ENCODE peak calls at places on chromosomes 6 and 20, in eight cellular contexts. One of them, this sample, is unnamed.

GRCh38 chr20:8082025-8082424 is 50.0 kb upstream of the PLCB1 start:
- DNase-seq in left ventricle myocardium inferior: no peak
- DNase-seq in gastrocnemius medialis: no peak
- DNase-seq in left lung: no peak
- DNase-seq in psoas muscle: no peak
- DNase-seq in heart left ventricle: no peak
- DNase-seq in fibroblast of lung: peak; percentile 17
- DNase-seq in ovary: no peak
- DNase-seq in this sample: no peak

GRCh38 chr20:1469306-1469905 is 2.8 kb upstream of the NSFL1C start:
- DNase-seq in left ventricle myocardium inferior: no peak
- DNase-seq in gastrocnemius medialis: no peak
- DNase-seq in left lung: no peak
- DNase-seq in psoas muscle: no peak
- DNase-seq in heart left ventricle: no peak
- DNase-seq in fibroblast of lung: no peak
- DNase-seq in ovary: no peak
- DNase-seq in this sample: no peak

GRCh38 chr20:33796263-33796906 is 14.8 kb upstream of the CHMP4B start:
- DNase-seq in left ventricle myocardium inferior: no peak
- DNase-seq in gastrocnemius medialis: no peak
- DNase-seq in left lung: no peak
- DNase-seq in psoas muscle: no peak
- DNase-seq in heart left ventricle: no peak
- DNase-seq in fibroblast of lung: no peak
- DNase-seq in ovary: no peak
- DNase-seq in this sample: peak; percentile 80

GRCh38 chr6:42821846-42822245 is 40.0 kb downstream of the BICRAL start:
- DNase-seq in left ventricle myocardium inferior: no peak
- DNase-seq in gastrocnemius medialis: no peak
- DNase-seq in left lung: no peak
- DNase-seq in psoas muscle: no peak
- DNase-seq in heart left ventricle: no peak
- DNase-seq in fibroblast of lung: no peak
- DNase-seq in ovary: no peak
- DNase-seq in this sample: no peak

GRCh38 chr6:137043710-137044365 is 927 bp downstream of the IL20RA start:
- DNase-seq in left ventricle myocardium inferior: peak; percentile 21
- DNase-seq in gastrocnemius medialis: no peak
- DNase-seq in left lung: no peak
- DNase-seq in psoas muscle: peak; percentile 24
- DNase-seq in heart left ventricle: peak; percentile 9
- DNase-seq in fibroblast of lung: peak; percentile 48
- DNase-seq in ovary: no peak
- DNase-seq in this sample: no peak

GRCh38 chr20:13995841-13996240 is 525 bp downstream of the MACROD2 start:
- DNase-seq in left ventricle myocardium inferior: peak; percentile 17
- DNase-seq in gastrocnemius medialis: peak; percentile 36
- DNase-seq in left lung: peak; percentile 85
- DNase-seq in psoas muscle: peak; percentile 32
- DNase-seq in heart left ventricle: peak; percentile 13
- DNase-seq in fibroblast of lung: no peak
- DNase-seq in ovary: peak; percentile 65
- DNase-seq in this sample: peak; percentile 74

GRCh38 chr6:85669735-85670194 is 27.1 kb upstream of the SYNCRIP start:
- DNase-seq in left ventricle myocardium inferior: no peak
- DNase-seq in gastrocnemius medialis: no peak
- DNase-seq in left lung: no peak
- DNase-seq in psoas muscle: no peak
- DNase-seq in heart left ventricle: no peak
- DNase-seq in fibroblast of lung: peak; percentile 48
- DNase-seq in ovary: no peak
- DNase-seq in this sample: no peak

GRCh38 chr6:55069132-55069781 is 105.1 kb upstream of the HCRTR2 start:
- DNase-seq in left ventricle myocardium inferior: no peak
- DNase-seq in gastrocnemius medialis: no peak
- DNase-seq in left lung: no peak
- DNase-seq in psoas muscle: no peak
- DNase-seq in heart left ventricle: no peak
- DNase-seq in fibroblast of lung: peak; percentile 43
- DNase-seq in ovary: no peak
- DNase-seq in this sample: no peak

GRCh38 chr6:166413491-166413951 is 30.8 kb upstream of the MPC1 start:
- DNase-seq in left ventricle myocardium inferior: no peak
- DNase-seq in gastrocnemius medialis: no peak
- DNase-seq in left lung: no peak
- DNase-seq in psoas muscle: no peak
- DNase-seq in heart left ventricle: no peak
- DNase-seq in fibroblast of lung: no peak
- DNase-seq in ovary: no peak
- DNase-seq in this sample: no peak

GRCh38 chr6:145043926-145044500 is 691.3 kb downstream of the EPM2A start:
- DNase-seq in left ventricle myocardium inferior: no peak
- DNase-seq in gastrocnemius medialis: no peak
- DNase-seq in left lung: no peak
- DNase-seq in psoas muscle: no peak
- DNase-seq in heart left ventricle: no peak
- DNase-seq in fibroblast of lung: no peak
- DNase-seq in ovary: no peak
- DNase-seq in this sample: no peak

GRCh38 chr20:49701313-49701731 is 12.4 kb downstream of the B4GALT5 start:
- DNase-seq in left ventricle myocardium inferior: no peak
- DNase-seq in gastrocnemius medialis: no peak
- DNase-seq in left lung: no peak
- DNase-seq in psoas muscle: no peak
- DNase-seq in heart left ventricle: no peak
- DNase-seq in fibroblast of lung: peak; percentile 40
- DNase-seq in ovary: no peak
- DNase-seq in this sample: no peak

GRCh38 chr6:29633532-29633901 is 534 bp upstream of the GABBR1 start:
- DNase-seq in left ventricle myocardium inferior: no peak
- DNase-seq in gastrocnemius medialis: no peak
- DNase-seq in left lung: no peak
- DNase-seq in psoas muscle: no peak
- DNase-seq in heart left ventricle: no peak
- DNase-seq in fibroblast of lung: no peak
- DNase-seq in ovary: no peak
- DNase-seq in this sample: no peak

GRCh38 chr20:6122111-6122872 is 538 bp downstream of the FERMT1 start:
- DNase-seq in left ventricle myocardium inferior: no peak
- DNase-seq in gastrocnemius medialis: no peak
- DNase-seq in left lung: no peak
- DNase-seq in psoas muscle: no peak
- DNase-seq in heart left ventricle: no peak
- DNase-seq in fibroblast of lung: peak; percentile 56
- DNase-seq in ovary: no peak
- DNase-seq in this sample: no peak

GRCh38 chr6:119742188-119742803 is 392.7 kb upstream of the MAN1A1 start:
- DNase-seq in left ventricle myocardium inferior: peak; percentile 52
- DNase-seq in gastrocnemius medialis: no peak
- DNase-seq in left lung: peak; percentile 53
- DNase-seq in psoas muscle: peak; percentile 43
- DNase-seq in heart left ventricle: peak; percentile 32
- DNase-seq in fibroblast of lung: peak; percentile 27
- DNase-seq in ovary: peak; percentile 37
- DNase-seq in this sample: peak; percentile 56

GRCh38 chr6:39724787-39725631 is at the start of gene KIF6:
- DNase-seq in left ventricle myocardium inferior: peak; percentile 90
- DNase-seq in gastrocnemius medialis: peak; percentile 89
- DNase-seq in left lung: peak; percentile 96
- DNase-seq in psoas muscle: peak; percentile 92
- DNase-seq in heart left ventricle: peak; percentile 91
- DNase-seq in fibroblast of lung: peak; percentile 82
- DNase-seq in ovary: peak; percentile 94
- DNase-seq in this sample: peak; percentile 95

GRCh38 chr20:56986931-56987720 is 279.3 kb downstream of the BMP7 start:
- DNase-seq in left ventricle myocardium inferior: no peak
- DNase-seq in gastrocnemius medialis: no peak
- DNase-seq in left lung: no peak
- DNase-seq in psoas muscle: no peak
- DNase-seq in heart left ventricle: no peak
- DNase-seq in fibroblast of lung: no peak
- DNase-seq in ovary: no peak
- DNase-seq in this sample: no peak

GRCh38 chr6:17591292-17591691 is 8.8 kb upstream of the FAM8A1 start:
- DNase-seq in left ventricle myocardium inferior: no peak
- DNase-seq in gastrocnemius medialis: no peak
- DNase-seq in left lung: no peak
- DNase-seq in psoas muscle: no peak
- DNase-seq in heart left ventricle: no peak
- DNase-seq in fibroblast of lung: no peak
- DNase-seq in ovary: no peak
- DNase-seq in this sample: no peak

GRCh38 chr6:165556116-165556843 is 106.8 kb downstream of the PDE10A start:
- DNase-seq in left ventricle myocardium inferior: no peak
- DNase-seq in gastrocnemius medialis: no peak
- DNase-seq in left lung: no peak
- DNase-seq in psoas muscle: no peak
- DNase-seq in heart left ventricle: no peak
- DNase-seq in fibroblast of lung: no peak
- DNase-seq in ovary: no peak
- DNase-seq in this sample: peak; percentile 19

GRCh38 chr20:6501061-6501460 is 266.4 kb upstream of the BMP2 start:
- DNase-seq in left ventricle myocardium inferior: no peak
- DNase-seq in gastrocnemius medialis: no peak
- DNase-seq in left lung: no peak
- DNase-seq in psoas muscle: no peak
- DNase-seq in heart left ventricle: no peak
- DNase-seq in fibroblast of lung: peak; percentile 89
- DNase-seq in ovary: no peak
- DNase-seq in this sample: no peak

GRCh38 chr6:35719830-35720733 is 16.8 kb upstream of the ARMC12 start:
- DNase-seq in left ventricle myocardium inferior: peak; percentile 60
- DNase-seq in gastrocnemius medialis: peak; percentile 67
- DNase-seq in left lung: peak; percentile 82
- DNase-seq in psoas muscle: peak; percentile 32
- DNase-seq in heart left ventricle: peak; percentile 59
- DNase-seq in fibroblast of lung: peak; percentile 28
- DNase-seq in ovary: peak; percentile 65
- DNase-seq in this sample: no peak
- H3K27ac ChIP-seq in left ventricle myocardium inferior: peak overlapping the region; percentile 100
- H3K27ac ChIP-seq in gastrocnemius medialis: peak overlapping the region; percentile 99
- H3K27ac ChIP-seq in left lung: peak overlapping the region; percentile 83
- H3K27ac ChIP-seq in psoas muscle: peak overlapping the region; percentile 67
- H3K27ac ChIP-seq in heart left ventricle: peak overlapping the region; percentile 100
- H3K27ac ChIP-seq in fibroblast of lung: no peak overlapping the region
- H3K27ac ChIP-seq in ovary: peak overlapping the region; percentile 58
- H3K27ac ChIP-seq in this sample: peak overlapping the region; percentile 23

GRCh38 chr6:6676910-6677441 is 88.5 kb downstream of the LY86 start:
- DNase-seq in left ventricle myocardium inferior: peak; percentile 73
- DNase-seq in gastrocnemius medialis: peak; percentile 68
- DNase-seq in left lung: peak; percentile 49
- DNase-seq in psoas muscle: peak; percentile 72
- DNase-seq in heart left ventricle: peak; percentile 72
- DNase-seq in fibroblast of lung: peak; percentile 50
- DNase-seq in ovary: peak; percentile 83
- DNase-seq in this sample: peak; percentile 85

GRCh38 chr6:6680524-6680923 is 92.0 kb downstream of the LY86 start:
- DNase-seq in left ventricle myocardium inferior: no peak
- DNase-seq in gastrocnemius medialis: no peak
- DNase-seq in left lung: no peak
- DNase-seq in psoas muscle: no peak
- DNase-seq in heart left ventricle: no peak
- DNase-seq in fibroblast of lung: no peak
- DNase-seq in ovary: no peak
- DNase-seq in this sample: no peak

GRCh38 chr6:6679633-6680032 is 91.1 kb downstream of the LY86 start:
- DNase-seq in left ventricle myocardium inferior: no peak
- DNase-seq in gastrocnemius medialis: no peak
- DNase-seq in left lung: peak; percentile 39
- DNase-seq in psoas muscle: no peak
- DNase-seq in heart left ventricle: no peak
- DNase-seq in fibroblast of lung: no peak
- DNase-seq in ovary: no peak
- DNase-seq in this sample: no peak

GRCh38 chr6:6678811-6679210 is 90.3 kb downstream of the LY86 start:
- DNase-seq in left ventricle myocardium inferior: no peak
- DNase-seq in gastrocnemius medialis: no peak
- DNase-seq in left lung: peak; percentile 43
- DNase-seq in psoas muscle: no peak
- DNase-seq in heart left ventricle: no peak
- DNase-seq in fibroblast of lung: no peak
- DNase-seq in ovary: no peak
- DNase-seq in this sample: no peak

GRCh38 chr6:6678185-6678671 is 89.7 kb downstream of the LY86 start:
- DNase-seq in left ventricle myocardium inferior: no peak
- DNase-seq in gastrocnemius medialis: no peak
- DNase-seq in left lung: peak; percentile 39
- DNase-seq in psoas muscle: no peak
- DNase-seq in heart left ventricle: no peak
- DNase-seq in fibroblast of lung: peak; percentile 47
- DNase-seq in ovary: no peak
- DNase-seq in this sample: no peak
- H3K4me3 ChIP-seq in left ventricle myocardium inferior: no peak overlapping the region
- H3K4me3 ChIP-seq in gastrocnemius medialis: no peak overlapping the region
- H3K4me3 ChIP-seq in left lung: no peak overlapping the region
- H3K4me3 ChIP-seq in psoas muscle: no peak overlapping the region
- H3K4me3 ChIP-seq in heart left ventricle: no peak overlapping the region
- H3K4me3 ChIP-seq in fibroblast of lung: no peak overlapping the region
- H3K4me3 ChIP-seq in ovary: no peak overlapping the region
- H3K4me3 ChIP-seq in this sample: no peak overlapping the region

DNA sequence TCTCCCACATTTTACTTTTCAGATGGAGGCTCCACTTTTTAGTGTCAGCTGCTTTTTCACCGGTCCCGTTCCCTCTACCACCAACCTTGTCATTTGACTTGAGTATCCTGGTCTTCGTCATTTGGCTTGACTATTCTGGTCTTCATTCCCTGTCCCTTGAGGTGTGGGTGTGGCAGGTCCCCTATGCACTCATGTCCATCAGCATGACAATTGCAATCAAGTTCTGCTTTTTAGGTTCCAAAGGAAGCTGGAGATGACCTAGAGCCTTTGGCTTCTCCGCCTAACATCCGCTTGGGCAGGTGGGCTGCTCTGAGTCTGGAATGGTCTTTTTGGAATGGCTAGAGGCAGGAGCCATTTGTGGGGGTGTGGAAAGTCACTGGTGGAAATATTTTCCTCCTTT is 99.8 kb upstream of the MLN start:
- DNase-seq in left ventricle myocardium inferior: no peak
- DNase-seq in gastrocnemius medialis: no peak
- DNase-seq in left lung: no peak
- DNase-seq in psoas muscle: no peak
- DNase-seq in heart left ventricle: no peak
- DNase-seq in fibroblast of lung: no peak
- DNase-seq in ovary: no peak
- DNase-seq in this sample: no peak
- H3K27ac ChIP-seq in left ventricle myocardium inferior: no peak overlapping the region
- H3K27ac ChIP-seq in gastrocnemius medialis: no peak overlapping the region
- H3K27ac ChIP-seq in left lung: no peak overlapping the region
- H3K27ac ChIP-seq in psoas muscle: no peak overlapping the region
- H3K27ac ChIP-seq in heart left ventricle: no peak overlapping the region
- H3K27ac ChIP-seq in fibroblast of lung: no peak overlapping the region
- H3K27ac ChIP-seq in ovary: no peak overlapping the region
- H3K27ac ChIP-seq in this sample: no peak overlapping the region

GRCh38 chr6:120774275-120774674 is 560.0 kb downstream of the TBC1D32 start:
- DNase-seq in left ventricle myocardium inferior: no peak
- DNase-seq in gastrocnemius medialis: no peak
- DNase-seq in left lung: no peak
- DNase-seq in psoas muscle: no peak
- DNase-seq in heart left ventricle: no peak
- DNase-seq in fibroblast of lung: peak; percentile 55
- DNase-seq in ovary: no peak
- DNase-seq in this sample: no peak

GRCh38 chr6:120779441-120779840 is 554.8 kb downstream of the TBC1D32 start:
- DNase-seq in left ventricle myocardium inferior: no peak
- DNase-seq in gastrocnemius medialis: no peak
- DNase-seq in left lung: no peak
- DNase-seq in psoas muscle: no peak
- DNase-seq in heart left ventricle: no peak
- DNase-seq in fibroblast of lung: no peak
- DNase-seq in ovary: no peak
- DNase-seq in this sample: peak; percentile 25
- H3K4me3 ChIP-seq in left ventricle myocardium inferior: no peak overlapping the region
- H3K4me3 ChIP-seq in gastrocnemius medialis: no peak overlapping the region
- H3K4me3 ChIP-seq in left lung: no peak overlapping the region
- H3K4me3 ChIP-seq in psoas muscle: no peak overlapping the region
- H3K4me3 ChIP-seq in heart left ventricle: no peak overlapping the region
- H3K4me3 ChIP-seq in fibroblast of lung: no peak overlapping the region
- H3K4me3 ChIP-seq in ovary: no peak overlapping the region
- H3K4me3 ChIP-seq in this sample: no peak overlapping the region